ENCODE peak calls at places on chromosomes 16 and 17, in eight cellular contexts. One of them, this sample, is unnamed.

GRCh38 chr17:15377608-15378007 is 36.2 kb upstream of the TEKT3 start:
- DNase-seq in mucosa of descending colon: no peak
- DNase-seq in Panc1: no peak
- DNase-seq in psoas muscle: no peak
- DNase-seq in left lung: no peak
- DNase-seq in body of pancreas: peak; percentile 24
- DNase-seq in cardiac muscle cell: peak; percentile 89
- DNase-seq in heart left ventricle: no peak
- DNase-seq in this sample: no peak

GRCh38 chr16:2037631-2038358 is 9.8 kb downstream of the NTHL1 start:
- DNase-seq in mucosa of descending colon: no peak
- DNase-seq in Panc1: no peak
- DNase-seq in psoas muscle: no peak
- DNase-seq in left lung: no peak
- DNase-seq in body of pancreas: no peak
- DNase-seq in cardiac muscle cell: no peak
- DNase-seq in heart left ventricle: no peak
- DNase-seq in this sample: no peak

GRCh38 chr17:40326014-40326831 is 17.2 kb downstream of the RARA start:
- DNase-seq in mucosa of descending colon: peak; percentile 69
- DNase-seq in Panc1: no peak
- DNase-seq in psoas muscle: peak; percentile 63
- DNase-seq in left lung: no peak
- DNase-seq in body of pancreas: no peak
- DNase-seq in cardiac muscle cell: no peak
- DNase-seq in heart left ventricle: peak; percentile 29
- DNase-seq in this sample: peak; percentile 67

GRCh38 chr16:88403794-88404581 is 21.2 kb downstream of the ZNF469 start:
- DNase-seq in mucosa of descending colon: no peak
- DNase-seq in Panc1: no peak
- DNase-seq in psoas muscle: no peak
- DNase-seq in left lung: no peak
- DNase-seq in body of pancreas: no peak
- DNase-seq in cardiac muscle cell: no peak
- DNase-seq in heart left ventricle: no peak
- DNase-seq in this sample: no peak

GRCh38 chr16:74773431-74774222 is 993 bp downstream of the FA2H start:
- DNase-seq in mucosa of descending colon: no peak
- DNase-seq in Panc1: no peak
- DNase-seq in psoas muscle: no peak
- DNase-seq in left lung: no peak
- DNase-seq in body of pancreas: peak; percentile 25
- DNase-seq in cardiac muscle cell: no peak
- DNase-seq in heart left ventricle: no peak
- DNase-seq in this sample: no peak

GRCh38 chr17:50925296-50925891 is 59.2 kb upstream of the TOB1 start:
- DNase-seq in mucosa of descending colon: no peak
- DNase-seq in Panc1: no peak
- DNase-seq in psoas muscle: peak; percentile 41
- DNase-seq in left lung: no peak
- DNase-seq in body of pancreas: no peak
- DNase-seq in cardiac muscle cell: no peak
- DNase-seq in heart left ventricle: no peak
- DNase-seq in this sample: no peak

GRCh38 chr16:79752421-79752820 is 151.9 kb upstream of the MAF start:
- DNase-seq in mucosa of descending colon: no peak
- DNase-seq in Panc1: no peak
- DNase-seq in psoas muscle: no peak
- DNase-seq in left lung: no peak
- DNase-seq in body of pancreas: no peak
- DNase-seq in cardiac muscle cell: no peak
- DNase-seq in heart left ventricle: no peak
- DNase-seq in this sample: no peak

GRCh38 chr16:84553873-84554399 is 49.5 kb upstream of the MEAK7 start:
- DNase-seq in mucosa of descending colon: no peak
- DNase-seq in Panc1: no peak
- DNase-seq in psoas muscle: peak; percentile 8
- DNase-seq in left lung: no peak
- DNase-seq in body of pancreas: no peak
- DNase-seq in cardiac muscle cell: no peak
- DNase-seq in heart left ventricle: peak; percentile 10
- DNase-seq in this sample: peak; percentile 49

GRCh38 chr17:17690156-17690737 is 9.0 kb downstream of the RAI1 start:
- DNase-seq in mucosa of descending colon: no peak
- DNase-seq in Panc1: no peak
- DNase-seq in psoas muscle: no peak
- DNase-seq in left lung: no peak
- DNase-seq in body of pancreas: no peak
- DNase-seq in cardiac muscle cell: no peak
- DNase-seq in heart left ventricle: no peak
- DNase-seq in this sample: no peak

GRCh38 chr17:36529121-36529520 is 5.5 kb downstream of the MYO19 start:
- DNase-seq in mucosa of descending colon: no peak
- DNase-seq in Panc1: no peak
- DNase-seq in psoas muscle: no peak
- DNase-seq in left lung: no peak
- DNase-seq in body of pancreas: no peak
- DNase-seq in cardiac muscle cell: peak; percentile 16
- DNase-seq in heart left ventricle: no peak
- DNase-seq in this sample: no peak

GRCh38 chr17:19652595-19652994 is 4.0 kb downstream of the ALDH3A2 start:
- DNase-seq in mucosa of descending colon: no peak
- DNase-seq in Panc1: no peak
- DNase-seq in psoas muscle: no peak
- DNase-seq in left lung: no peak
- DNase-seq in body of pancreas: no peak
- DNase-seq in cardiac muscle cell: peak; percentile 64
- DNase-seq in heart left ventricle: no peak
- DNase-seq in this sample: no peak

GRCh38 chr16:10122546-10122945 is 59.7 kb downstream of the GRIN2A start:
- DNase-seq in mucosa of descending colon: no peak
- DNase-seq in Panc1: no peak
- DNase-seq in psoas muscle: no peak
- DNase-seq in left lung: no peak
- DNase-seq in body of pancreas: peak; percentile 16
- DNase-seq in cardiac muscle cell: no peak
- DNase-seq in heart left ventricle: no peak
- DNase-seq in this sample: no peak

GRCh38 chr17:40121886-40122465 is at the start of gene MSL1:
- DNase-seq in mucosa of descending colon: peak; percentile 91
- DNase-seq in Panc1: no peak
- DNase-seq in psoas muscle: peak; percentile 95
- DNase-seq in left lung: peak; percentile 89
- DNase-seq in body of pancreas: peak; percentile 89
- DNase-seq in cardiac muscle cell: peak; percentile 88
- DNase-seq in heart left ventricle: peak; percentile 90
- DNase-seq in this sample: peak; percentile 79

GRCh38 chr16:48384305-48384981 is 770 bp downstream of the SIAH1 start:
- DNase-seq in mucosa of descending colon: peak; percentile 75
- DNase-seq in Panc1: no peak
- DNase-seq in psoas muscle: peak; percentile 80
- DNase-seq in left lung: peak; percentile 78
- DNase-seq in body of pancreas: peak; percentile 57
- DNase-seq in cardiac muscle cell: peak; percentile 75
- DNase-seq in heart left ventricle: peak; percentile 65
- DNase-seq in this sample: peak; percentile 11

GRCh38 chr16:53369921-53370320 is 64.3 kb upstream of the RBL2 start:
- DNase-seq in mucosa of descending colon: no peak
- DNase-seq in Panc1: no peak
- DNase-seq in psoas muscle: no peak
- DNase-seq in left lung: no peak
- DNase-seq in body of pancreas: no peak
- DNase-seq in cardiac muscle cell: peak; percentile 34
- DNase-seq in heart left ventricle: no peak
- DNase-seq in this sample: no peak

GRCh38 chr16:17411263-17411662 is 59.5 kb downstream of the XYLT1 start:
- DNase-seq in mucosa of descending colon: no peak
- DNase-seq in Panc1: no peak
- DNase-seq in psoas muscle: no peak
- DNase-seq in left lung: no peak
- DNase-seq in body of pancreas: no peak
- DNase-seq in cardiac muscle cell: no peak
- DNase-seq in heart left ventricle: no peak
- DNase-seq in this sample: no peak

GRCh38 chr17:38404174-38404943 is 23.9 kb upstream of the ARHGAP23 start:
- DNase-seq in mucosa of descending colon: no peak
- DNase-seq in Panc1: no peak
- DNase-seq in psoas muscle: no peak
- DNase-seq in left lung: no peak
- DNase-seq in body of pancreas: no peak
- DNase-seq in cardiac muscle cell: no peak
- DNase-seq in heart left ventricle: no peak
- DNase-seq in this sample: no peak

GRCh38 chr16:85659805-85660511 is 28.8 kb downstream of the GINS2 start:
- DNase-seq in mucosa of descending colon: peak; percentile 61
- DNase-seq in Panc1: peak; percentile 18
- DNase-seq in psoas muscle: peak; percentile 89
- DNase-seq in left lung: no peak
- DNase-seq in body of pancreas: peak; percentile 67
- DNase-seq in cardiac muscle cell: peak; percentile 64
- DNase-seq in heart left ventricle: peak; percentile 66
- DNase-seq in this sample: peak; percentile 27

GRCh38 chr17:81397314-81398169 is 2.3 kb downstream of the BAHCC1 start:
- DNase-seq in mucosa of descending colon: no peak
- DNase-seq in Panc1: no peak
- DNase-seq in psoas muscle: peak; percentile 80
- DNase-seq in left lung: no peak
- DNase-seq in body of pancreas: no peak
- DNase-seq in cardiac muscle cell: peak; percentile 74
- DNase-seq in heart left ventricle: no peak
- DNase-seq in this sample: no peak

GRCh38 chr16:65384441-65384840 is 262.6 kb upstream of the CDH11 start:
- DNase-seq in mucosa of descending colon: no peak
- DNase-seq in Panc1: no peak
- DNase-seq in psoas muscle: no peak
- DNase-seq in left lung: no peak
- DNase-seq in body of pancreas: no peak
- DNase-seq in cardiac muscle cell: peak; percentile 7
- DNase-seq in heart left ventricle: no peak
- DNase-seq in this sample: no peak

DNA sequence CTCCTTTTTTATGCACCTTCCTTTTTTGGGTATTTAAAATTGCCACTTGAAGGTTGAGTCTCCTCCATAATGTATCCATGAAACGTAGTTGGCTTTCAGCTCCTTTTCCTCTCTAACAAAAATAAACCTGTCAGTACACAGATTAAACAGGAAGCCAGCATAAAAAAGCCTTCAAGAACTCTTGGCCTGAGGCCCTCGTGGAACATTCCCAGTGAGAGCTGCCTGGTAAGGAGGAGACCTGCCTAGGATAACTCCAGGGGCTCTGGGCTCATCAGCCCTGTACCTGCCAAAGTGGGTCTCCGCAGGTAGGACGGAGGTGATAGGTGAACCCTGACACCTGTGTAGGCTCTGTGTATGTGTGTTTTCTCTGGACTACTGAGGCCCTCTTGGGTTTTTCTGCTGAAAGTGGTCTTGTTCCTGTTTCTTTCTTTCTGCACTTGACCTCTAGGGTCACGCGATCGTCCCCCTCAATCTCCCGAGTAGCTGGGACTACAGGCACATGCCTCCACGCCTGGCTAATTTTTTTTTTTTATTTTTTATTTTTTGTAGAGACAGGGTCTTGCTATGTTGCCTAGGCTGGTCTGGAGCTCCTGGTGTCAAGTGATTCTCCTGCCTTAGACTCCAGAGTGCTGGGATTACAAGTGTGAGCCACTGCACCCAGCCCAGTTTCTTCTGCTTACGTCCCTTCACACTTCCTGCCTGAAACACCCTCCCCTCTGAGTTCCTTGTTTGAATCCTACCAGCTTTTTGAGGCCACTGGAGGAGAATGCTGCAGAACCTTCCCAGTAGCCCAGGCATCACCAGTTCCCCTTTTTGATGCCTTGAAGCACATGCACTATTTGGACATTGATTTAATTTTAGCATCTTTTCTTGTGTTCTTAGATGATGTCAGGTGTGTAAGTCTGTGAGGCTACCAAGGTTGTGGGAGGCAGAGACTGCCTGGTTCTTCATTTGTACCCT is 9.8 kb downstream of the PGS1 start:
- DNase-seq in mucosa of descending colon: no peak
- DNase-seq in Panc1: no peak
- DNase-seq in psoas muscle: no peak
- DNase-seq in left lung: peak; percentile 68
- DNase-seq in body of pancreas: no peak
- DNase-seq in cardiac muscle cell: peak; percentile 68
- DNase-seq in heart left ventricle: no peak
- DNase-seq in this sample: no peak
- H3K4me1 ChIP-seq in mucosa of descending colon: peaks cover 33% of the 10 kb centered on the region
- H3K4me1 ChIP-seq in Panc1: peaks cover 24% of the 10 kb centered on the region
- H3K4me1 ChIP-seq in psoas muscle: peaks cover 87% of the 10 kb centered on the region
- H3K4me1 ChIP-seq in left lung: peaks cover 98% of the 10 kb centered on the region
- H3K4me1 ChIP-seq in body of pancreas: peaks cover 15% of the 10 kb centered on the region
- H3K4me1 ChIP-seq in cardiac muscle cell: peaks cover 12% of the 10 kb centered on the region
- H3K4me1 ChIP-seq in heart left ventricle: peaks cover 90% of the 10 kb centered on the region
- H3K4me1 ChIP-seq in this sample: peaks cover 50% of the 10 kb centered on the region

GRCh38 chr17:20908373-20909273 is 134.2 kb downstream of the USP22 start:
- DNase-seq in mucosa of descending colon: peak; percentile 90
- DNase-seq in Panc1: no peak
- DNase-seq in psoas muscle: peak; percentile 95
- DNase-seq in left lung: peak; percentile 93
- DNase-seq in body of pancreas: peak; percentile 93
- DNase-seq in cardiac muscle cell: peak; percentile 89
- DNase-seq in heart left ventricle: peak; percentile 93
- DNase-seq in this sample: peak; percentile 29
- H3K4me3 ChIP-seq in mucosa of descending colon: peak overlapping the region; percentile 17
- H3K4me3 ChIP-seq in Panc1: peak overlapping the region; percentile 42
- H3K4me3 ChIP-seq in psoas muscle: peak overlapping the region; percentile 75
- H3K4me3 ChIP-seq in left lung: peak overlapping the region; percentile 36
- H3K4me3 ChIP-seq in body of pancreas: peak overlapping the region; percentile 15
- H3K4me3 ChIP-seq in cardiac muscle cell: peak overlapping the region; percentile 7
- H3K4me3 ChIP-seq in heart left ventricle: peak overlapping the region; percentile 47
- H3K4me3 ChIP-seq in this sample: peak overlapping the region; percentile 55

DNA sequence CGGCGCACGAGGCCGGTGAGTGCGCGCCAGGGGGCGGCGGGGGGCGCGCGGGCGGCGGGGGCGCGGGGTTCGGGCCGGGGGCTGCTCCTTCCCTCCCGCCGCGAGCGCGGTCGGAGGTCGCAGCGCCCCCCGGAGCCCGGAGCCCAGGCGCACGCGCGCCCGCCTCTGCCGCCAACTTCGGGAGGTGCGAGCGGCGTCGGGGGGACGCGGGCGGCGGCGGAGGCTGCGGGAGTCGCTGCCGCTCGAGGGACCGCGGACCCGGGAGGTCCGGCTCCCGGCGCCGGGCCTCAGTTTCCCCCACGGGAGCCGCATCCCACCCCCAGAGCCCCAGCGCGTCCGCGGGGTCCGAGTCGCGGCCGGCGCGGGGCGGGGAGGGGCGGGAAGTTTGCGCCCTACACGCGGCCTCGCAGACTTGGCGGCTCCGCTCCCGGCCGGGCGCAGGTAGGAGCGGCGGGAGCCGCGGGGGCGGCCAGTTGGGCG is at the start of gene PRR35:
- DNase-seq in mucosa of descending colon: no peak
- DNase-seq in Panc1: no peak
- DNase-seq in psoas muscle: no peak
- DNase-seq in left lung: no peak
- DNase-seq in body of pancreas: no peak
- DNase-seq in cardiac muscle cell: no peak
- DNase-seq in heart left ventricle: no peak
- DNase-seq in this sample: no peak
- H3K4me1 ChIP-seq in mucosa of descending colon: peaks cover 5% of the 10 kb centered on the region
- H3K4me1 ChIP-seq in Panc1: peaks cover 36% of the 10 kb centered on the region
- H3K4me1 ChIP-seq in psoas muscle: no peaks in the 10 kb centered on the region
- H3K4me1 ChIP-seq in left lung: peaks cover 7% of the 10 kb centered on the region
- H3K4me1 ChIP-seq in body of pancreas: peaks cover 22% of the 10 kb centered on the region
- H3K4me1 ChIP-seq in cardiac muscle cell: peaks cover 9% of the 10 kb centered on the region
- H3K4me1 ChIP-seq in heart left ventricle: peaks cover 13% of the 10 kb centered on the region
- H3K4me1 ChIP-seq in this sample: no peaks in the 10 kb centered on the region

GRCh38 chr17:61179316-61179715 is 220.3 kb upstream of the TBX2 start:
- DNase-seq in mucosa of descending colon: no peak
- DNase-seq in Panc1: no peak
- DNase-seq in psoas muscle: no peak
- DNase-seq in left lung: no peak
- DNase-seq in body of pancreas: no peak
- DNase-seq in cardiac muscle cell: no peak
- DNase-seq in heart left ventricle: no peak
- DNase-seq in this sample: no peak
- H3K4me3 ChIP-seq in mucosa of descending colon: no peak overlapping the region
- H3K4me3 ChIP-seq in Panc1: no peak overlapping the region
- H3K4me3 ChIP-seq in psoas muscle: no peak overlapping the region
- H3K4me3 ChIP-seq in left lung: no peak overlapping the region
- H3K4me3 ChIP-seq in body of pancreas: no peak overlapping the region
- H3K4me3 ChIP-seq in cardiac muscle cell: no peak overlapping the region
- H3K4me3 ChIP-seq in heart left ventricle: no peak overlapping the region
- H3K4me3 ChIP-seq in this sample: no peak overlapping the region

This sample was measured in effector memory CD4-positive, alpha-beta T cell.